ENCODE peak calls at places on chromosomes 11 and 22, in nine cellular contexts. One of them, this sample, is unnamed.

GRCh38 chr11:74019104-74019738 is 10.3 kb upstream of the UCP3 start:
- DNase-seq in prostate gland: no peak
- DNase-seq in thyroid gland: peak
- DNase-seq in right lobe of liver: peak
- DNase-seq in endothelial cell of umbilical vein: no peak
- DNase-seq in adrenal gland: no peak
- DNase-seq in A549: no peak
- DNase-seq in gastrocnemius medialis: peak
- DNase-seq in suprapubic skin: no peak
- DNase-seq in this sample: no peak

GRCh38 chr22:25930710-25931353 is 188.8 kb downstream of the MYO18B start:
- DNase-seq in prostate gland: no peak
- DNase-seq in thyroid gland: no peak
- DNase-seq in right lobe of liver: no peak
- DNase-seq in endothelial cell of umbilical vein: no peak
- DNase-seq in adrenal gland: no peak
- DNase-seq in A549: no peak
- DNase-seq in gastrocnemius medialis: no peak
- DNase-seq in suprapubic skin: no peak
- DNase-seq in this sample: no peak

GRCh38 chr22:49229483-49230193 is 598.0 kb downstream of the BRD1 start:
- DNase-seq in prostate gland: peak
- DNase-seq in thyroid gland: no peak
- DNase-seq in right lobe of liver: no peak
- DNase-seq in endothelial cell of umbilical vein: no peak
- DNase-seq in adrenal gland: no peak
- DNase-seq in A549: no peak
- DNase-seq in gastrocnemius medialis: no peak
- DNase-seq in suprapubic skin: peak
- DNase-seq in this sample: no peak

GRCh38 chr22:25774575-25775026 is 32.6 kb downstream of the MYO18B start:
- DNase-seq in prostate gland: no peak
- DNase-seq in thyroid gland: no peak
- DNase-seq in right lobe of liver: no peak
- DNase-seq in endothelial cell of umbilical vein: no peak
- DNase-seq in adrenal gland: no peak
- DNase-seq in A549: no peak
- DNase-seq in gastrocnemius medialis: no peak
- DNase-seq in suprapubic skin: no peak
- DNase-seq in this sample: no peak

GRCh38 chr11:24890426-24890825 is 393.6 kb downstream of the LUZP2 start:
- DNase-seq in prostate gland: no peak
- DNase-seq in thyroid gland: no peak
- DNase-seq in right lobe of liver: no peak
- DNase-seq in endothelial cell of umbilical vein: no peak
- DNase-seq in adrenal gland: no peak
- DNase-seq in A549: no peak
- DNase-seq in gastrocnemius medialis: no peak
- DNase-seq in suprapubic skin: no peak
- DNase-seq in this sample: no peak

GRCh38 chr11:122743949-122744876 is 88.7 kb downstream of the UBASH3B start:
- DNase-seq in prostate gland: no peak
- DNase-seq in thyroid gland: no peak
- DNase-seq in right lobe of liver: no peak
- DNase-seq in endothelial cell of umbilical vein: peak
- DNase-seq in adrenal gland: no peak
- DNase-seq in A549: no peak
- DNase-seq in gastrocnemius medialis: peak
- DNase-seq in suprapubic skin: no peak
- DNase-seq in this sample: no peak

GRCh38 chr11:64283092-64283491 is 1.4 kb downstream of the BAD start:
- DNase-seq in prostate gland: no peak
- DNase-seq in thyroid gland: no peak
- DNase-seq in right lobe of liver: no peak
- DNase-seq in endothelial cell of umbilical vein: no peak
- DNase-seq in adrenal gland: no peak
- DNase-seq in A549: no peak
- DNase-seq in gastrocnemius medialis: no peak
- DNase-seq in suprapubic skin: no peak
- DNase-seq in this sample: no peak

GRCh38 chr11:8671651-8672062 is 10.8 kb downstream of the TRIM66 start:
- DNase-seq in prostate gland: no peak
- DNase-seq in thyroid gland: peak
- DNase-seq in right lobe of liver: peak
- DNase-seq in endothelial cell of umbilical vein: no peak
- DNase-seq in adrenal gland: peak
- DNase-seq in A549: no peak
- DNase-seq in gastrocnemius medialis: no peak
- DNase-seq in suprapubic skin: peak
- DNase-seq in this sample: peak

GRCh38 chr11:47324520-47324919 is 28.0 kb downstream of the MYBPC3 start:
- DNase-seq in prostate gland: no peak
- DNase-seq in thyroid gland: no peak
- DNase-seq in right lobe of liver: no peak
- DNase-seq in endothelial cell of umbilical vein: no peak
- DNase-seq in adrenal gland: no peak
- DNase-seq in A549: no peak
- DNase-seq in gastrocnemius medialis: no peak
- DNase-seq in suprapubic skin: no peak
- DNase-seq in this sample: no peak

GRCh38 chr11:47327949-47328348 is 24.6 kb downstream of the MYBPC3 start:
- DNase-seq in prostate gland: no peak
- DNase-seq in thyroid gland: no peak
- DNase-seq in right lobe of liver: no peak
- DNase-seq in endothelial cell of umbilical vein: no peak
- DNase-seq in adrenal gland: no peak
- DNase-seq in A549: no peak
- DNase-seq in gastrocnemius medialis: no peak
- DNase-seq in suprapubic skin: no peak
- DNase-seq in this sample: no peak

GRCh38 chr11:47327025-47327424 is 25.5 kb downstream of the MYBPC3 start:
- DNase-seq in prostate gland: no peak
- DNase-seq in thyroid gland: no peak
- DNase-seq in right lobe of liver: no peak
- DNase-seq in endothelial cell of umbilical vein: no peak
- DNase-seq in adrenal gland: no peak
- DNase-seq in A549: no peak
- DNase-seq in gastrocnemius medialis: peak
- DNase-seq in suprapubic skin: no peak
- DNase-seq in this sample: no peak

GRCh38 chr11:47325271-47326041 is 27.0 kb downstream of the MYBPC3 start:
- DNase-seq in prostate gland: no peak
- DNase-seq in thyroid gland: no peak
- DNase-seq in right lobe of liver: no peak
- DNase-seq in endothelial cell of umbilical vein: no peak
- DNase-seq in adrenal gland: peak
- DNase-seq in A549: no peak
- DNase-seq in gastrocnemius medialis: peak
- DNase-seq in suprapubic skin: no peak
- DNase-seq in this sample: no peak

DNA sequence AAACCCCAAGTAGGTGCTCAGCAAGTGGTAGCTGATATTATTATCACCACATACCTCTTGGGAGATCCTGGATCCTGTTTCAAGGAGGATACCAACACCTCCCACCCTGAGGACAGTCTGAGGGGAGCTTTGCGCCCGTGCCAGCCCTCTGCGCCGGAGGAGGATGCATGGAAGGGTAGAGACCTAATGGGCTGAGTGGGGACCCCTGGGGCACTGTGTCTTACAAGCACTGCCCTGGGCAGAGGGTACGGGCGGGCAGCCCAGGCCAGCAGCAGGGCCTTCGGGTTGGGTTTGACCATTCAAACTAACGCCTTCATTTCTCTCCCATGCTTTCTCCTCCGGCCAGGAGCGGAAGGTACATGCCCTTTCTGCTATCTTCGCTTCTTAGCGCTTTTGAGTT is 26.3 kb downstream of the MYBPC3 start:
- DNase-seq in prostate gland: no peak
- DNase-seq in thyroid gland: no peak
- DNase-seq in right lobe of liver: no peak
- DNase-seq in endothelial cell of umbilical vein: no peak
- DNase-seq in adrenal gland: no peak
- DNase-seq in A549: no peak
- DNase-seq in gastrocnemius medialis: no peak
- DNase-seq in suprapubic skin: no peak
- DNase-seq in this sample: no peak
- TF ChIP-seq POLR2A in prostate gland: no peak
- TF ChIP-seq POLR2A in thyroid gland: no peak
- TF ChIP-seq POLR2A in right lobe of liver: no peak
- TF ChIP-seq POLR2A in endothelial cell of umbilical vein: no peak
- TF ChIP-seq POLR2A in adrenal gland: no peak
- TF ChIP-seq POLR2A in A549: no peak
- TF ChIP-seq POLR2A in gastrocnemius medialis: no peak
- TF ChIP-seq POLR2A in suprapubic skin: no peak
- TF ChIP-seq POLR2A in this sample: no peak

GRCh38 chr11:121293276-121293569 is 652 bp downstream of the SC5D start:
- DNase-seq in prostate gland: no peak
- DNase-seq in thyroid gland: no peak
- DNase-seq in right lobe of liver: no peak
- DNase-seq in endothelial cell of umbilical vein: peak
- DNase-seq in adrenal gland: no peak
- DNase-seq in A549: no peak
- DNase-seq in gastrocnemius medialis: no peak
- DNase-seq in suprapubic skin: no peak
- DNase-seq in this sample: no peak

GRCh38 chr11:121291319-121291718 is 1.3 kb upstream of the SC5D start:
- DNase-seq in prostate gland: no peak
- DNase-seq in thyroid gland: no peak
- DNase-seq in right lobe of liver: no peak
- DNase-seq in endothelial cell of umbilical vein: no peak
- DNase-seq in adrenal gland: no peak
- DNase-seq in A549: no peak
- DNase-seq in gastrocnemius medialis: no peak
- DNase-seq in suprapubic skin: no peak
- DNase-seq in this sample: no peak

GRCh38 chr11:121291896-121292502 is 572 bp upstream of the SC5D start:
- DNase-seq in prostate gland: peak
- DNase-seq in thyroid gland: peak
- DNase-seq in right lobe of liver: no peak
- DNase-seq in endothelial cell of umbilical vein: no peak
- DNase-seq in adrenal gland: no peak
- DNase-seq in A549: no peak
- DNase-seq in gastrocnemius medialis: no peak
- DNase-seq in suprapubic skin: no peak
- DNase-seq in this sample: peak

GRCh38 chr11:121295246-121296007 is 2.9 kb downstream of the SC5D start:
- DNase-seq in prostate gland: no peak
- DNase-seq in thyroid gland: no peak
- DNase-seq in right lobe of liver: no peak
- DNase-seq in endothelial cell of umbilical vein: no peak
- DNase-seq in adrenal gland: no peak
- DNase-seq in A549: no peak
- DNase-seq in gastrocnemius medialis: no peak
- DNase-seq in suprapubic skin: no peak
- DNase-seq in this sample: no peak

DNA sequence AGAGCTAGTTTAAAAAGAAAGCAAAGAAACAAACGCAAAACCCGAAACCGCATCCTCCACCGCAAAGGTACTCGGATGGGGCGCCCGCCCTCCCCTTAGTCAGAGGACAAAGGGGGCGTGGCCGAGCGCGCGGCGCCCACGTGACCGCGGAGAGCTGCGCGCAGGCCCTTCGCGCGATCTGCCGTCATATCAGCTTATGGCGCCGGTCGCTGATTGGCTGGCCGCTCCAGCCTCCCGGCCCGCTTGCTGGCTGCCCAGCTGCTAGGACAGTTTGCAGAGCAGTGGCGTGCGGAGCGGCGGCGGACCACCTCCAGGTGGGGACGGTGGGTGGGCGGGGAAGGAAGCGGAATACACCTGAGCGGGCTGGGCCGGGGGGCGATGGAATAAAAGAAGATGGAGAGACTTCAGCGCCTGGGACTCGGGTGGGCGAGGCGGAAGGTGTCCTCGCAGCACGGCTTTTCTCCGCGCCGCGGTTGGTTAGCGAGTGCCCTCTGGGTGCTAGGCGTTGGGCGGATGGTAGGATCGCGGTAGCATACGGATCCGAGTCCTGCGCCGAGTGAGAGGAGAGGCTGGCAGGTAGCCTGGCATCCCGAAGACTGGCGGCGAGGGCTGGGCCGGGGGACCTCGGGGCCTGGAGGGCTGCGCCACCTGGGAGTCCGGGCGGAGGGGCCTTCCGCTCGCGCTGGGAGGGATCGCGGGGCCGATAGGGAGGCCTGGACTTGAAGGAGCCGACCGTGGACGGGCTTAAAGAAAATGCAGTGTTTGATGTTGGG is at the start of gene SC5D:
- DNase-seq in prostate gland: peak
- DNase-seq in thyroid gland: peak
- DNase-seq in right lobe of liver: peak
- DNase-seq in endothelial cell of umbilical vein: peak
- DNase-seq in adrenal gland: peak
- DNase-seq in A549: peak
- DNase-seq in gastrocnemius medialis: peak
- DNase-seq in suprapubic skin: peak
- DNase-seq in this sample: peak
- TF ChIP-seq POLR2A in prostate gland: peak
- TF ChIP-seq POLR2A in thyroid gland: peak
- TF ChIP-seq POLR2A in right lobe of liver: peak
- TF ChIP-seq POLR2A in endothelial cell of umbilical vein: peak
- TF ChIP-seq POLR2A in adrenal gland: peak
- TF ChIP-seq POLR2A in A549: peak
- TF ChIP-seq POLR2A in gastrocnemius medialis: peak
- TF ChIP-seq POLR2A in suprapubic skin: peak
- TF ChIP-seq POLR2A in this sample: peak

GRCh38 chr11:57650739-57651090 is 1.0 kb upstream of the YPEL4 start:
- DNase-seq in prostate gland: no peak
- DNase-seq in thyroid gland: no peak
- DNase-seq in right lobe of liver: no peak
- DNase-seq in endothelial cell of umbilical vein: no peak
- DNase-seq in adrenal gland: no peak
- DNase-seq in A549: no peak
- DNase-seq in gastrocnemius medialis: no peak
- DNase-seq in suprapubic skin: no peak
- DNase-seq in this sample: no peak

GRCh38 chr11:57648791-57649735 is 649 bp downstream of the YPEL4 start:
- DNase-seq in prostate gland: no peak
- DNase-seq in thyroid gland: no peak
- DNase-seq in right lobe of liver: no peak
- DNase-seq in endothelial cell of umbilical vein: no peak
- DNase-seq in adrenal gland: no peak
- DNase-seq in A549: no peak
- DNase-seq in gastrocnemius medialis: no peak
- DNase-seq in suprapubic skin: no peak
- DNase-seq in this sample: no peak

GRCh38 chr11:57651408-57651807 is 1.7 kb upstream of the YPEL4 start:
- DNase-seq in prostate gland: no peak
- DNase-seq in thyroid gland: no peak
- DNase-seq in right lobe of liver: no peak
- DNase-seq in endothelial cell of umbilical vein: no peak
- DNase-seq in adrenal gland: no peak
- DNase-seq in A549: no peak
- DNase-seq in gastrocnemius medialis: no peak
- DNase-seq in suprapubic skin: no peak
- DNase-seq in this sample: no peak

GRCh38 chr11:57647960-57648776 is 1.5 kb downstream of the YPEL4 start:
- DNase-seq in prostate gland: no peak
- DNase-seq in thyroid gland: peak
- DNase-seq in right lobe of liver: no peak
- DNase-seq in endothelial cell of umbilical vein: no peak
- DNase-seq in adrenal gland: no peak
- DNase-seq in A549: no peak
- DNase-seq in gastrocnemius medialis: no peak
- DNase-seq in suprapubic skin: no peak
- DNase-seq in this sample: no peak

GRCh38 chr11:57649826-57650738 is at the start of gene YPEL4:
- DNase-seq in prostate gland: no peak
- DNase-seq in thyroid gland: peak
- DNase-seq in right lobe of liver: no peak
- DNase-seq in endothelial cell of umbilical vein: peak
- DNase-seq in adrenal gland: peak
- DNase-seq in A549: peak
- DNase-seq in gastrocnemius medialis: no peak
- DNase-seq in suprapubic skin: peak
- DNase-seq in this sample: peak
- TF ChIP-seq POLR2A in prostate gland: no peak
- TF ChIP-seq POLR2A in thyroid gland: no peak
- TF ChIP-seq POLR2A in right lobe of liver: no peak
- TF ChIP-seq POLR2A in endothelial cell of umbilical vein: peak
- TF ChIP-seq POLR2A in adrenal gland: no peak
- TF ChIP-seq POLR2A in A549: peak
- TF ChIP-seq POLR2A in gastrocnemius medialis: no peak
- TF ChIP-seq POLR2A in suprapubic skin: no peak
- TF ChIP-seq POLR2A in this sample: peak

DNA sequence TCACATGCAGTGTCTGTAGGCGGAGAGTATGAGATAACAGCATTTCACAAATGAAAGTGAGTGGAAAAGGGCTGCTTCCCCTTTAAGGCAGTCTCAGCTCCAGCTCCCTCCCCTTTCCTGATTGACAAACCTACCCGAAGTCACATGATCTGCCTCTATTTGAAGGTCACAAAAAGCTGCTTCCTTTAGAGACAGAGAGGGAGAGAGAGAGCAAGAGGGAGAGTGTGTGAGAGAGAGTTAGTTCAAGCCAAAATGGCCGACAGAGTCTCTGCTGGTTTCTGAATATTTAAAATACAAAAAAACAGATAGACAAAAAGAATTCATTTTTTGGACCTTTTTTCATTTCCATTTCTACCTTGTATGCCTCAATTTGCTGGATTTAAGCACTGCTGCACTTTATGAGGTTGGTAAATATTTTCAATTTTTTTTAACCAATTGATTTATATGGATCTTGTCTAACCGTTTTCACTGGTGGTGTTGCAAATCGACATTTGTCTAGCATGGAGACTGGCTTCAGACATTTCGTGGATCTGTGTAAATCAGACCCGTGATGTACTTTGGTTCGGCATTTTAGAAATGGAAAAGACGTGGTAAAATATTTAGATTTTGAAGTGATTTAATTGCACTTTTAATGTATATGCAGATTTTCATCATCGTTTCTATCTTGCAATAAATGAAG is at the start of gene TNRC6B:
- DNase-seq in prostate gland: peak
- DNase-seq in thyroid gland: peak
- DNase-seq in right lobe of liver: peak
- DNase-seq in endothelial cell of umbilical vein: peak
- DNase-seq in adrenal gland: peak
- DNase-seq in A549: peak
- DNase-seq in gastrocnemius medialis: peak
- DNase-seq in suprapubic skin: peak
- DNase-seq in this sample: peak
- TF ChIP-seq POLR2A in prostate gland: peak
- TF ChIP-seq POLR2A in thyroid gland: no peak
- TF ChIP-seq POLR2A in right lobe of liver: peak
- TF ChIP-seq POLR2A in endothelial cell of umbilical vein: peak
- TF ChIP-seq POLR2A in adrenal gland: peak
- TF ChIP-seq POLR2A in A549: peak
- TF ChIP-seq POLR2A in gastrocnemius medialis: peak
- TF ChIP-seq POLR2A in suprapubic skin: peak
- TF ChIP-seq POLR2A in this sample: peak

This sample was measured in H54.